ENCODE peak calls at places on chromosome 1, in five cellular contexts. V is HCT116, H is A549, B is SK-N-SH, E is GM12878. R is an unnamed sample.
A peak's percentile ranks its signal among the peaks of the same experiment; 100 is the strongest.

GRCh38 chr1:110634086-110634454 is 27.9 kb upstream of the KCNA2 start:
- DNase-seq in H (no peak), E (no peak), V (no peak), B (no peak), R (no peak)

GRCh38 chr1:62068302-62068936 is 126.2 kb upstream of the L1TD1 start:
- DNase-seq in V (no peak), B (no peak), H (no peak), E (no peak), R (no peak)

GRCh38 chr1:61244114-61244513 is 161.8 kb downstream of the NFIA start:
- DNase-seq in V (peak; percentile 32), H (no peak), B (no peak), E (no peak), R (no peak)

GRCh38 chr1:23791434-23792047 is 596 bp downstream of the LYPLA2 start:
- DNase-seq in E (no peak), B (peak; percentile 70), H (no peak), V (no peak), R (no peak)

GRCh38 chr1:160756617-160757206 is 17.7 kb downstream of the SLAMF7 start:
- DNase-seq in B (no peak), E (no peak), V (no peak), H (no peak), R (no peak)

GRCh38 chr1:221174598-221174997 is 295.4 kb downstream of the HLX start:
- DNase-seq in B (no peak), V (no peak), E (no peak), H (no peak), R (no peak)

GRCh38 chr1:184910596-184910995 is 63.7 kb downstream of the NIBAN1 start:
- DNase-seq in H (no peak), E (no peak), V (no peak), B (no peak), R (no peak)

GRCh38 chr1:7341145-7341900 is 429.8 kb upstream of the VAMP3 start:
- DNase-seq in E (no peak), H (no peak), B (peak; percentile 82), V (no peak), R (no peak)

GRCh38 chr1:90176530-90176929 is 181.6 kb downstream of the ZNF326 start:
- DNase-seq in B (no peak), V (no peak), E (no peak), H (no peak), R (no peak)

GRCh38 chr1:90174246-90174645 is 179.3 kb downstream of the ZNF326 start:
- DNase-seq in E (no peak), B (no peak), V (no peak), H (no peak), R (no peak)

DNA sequence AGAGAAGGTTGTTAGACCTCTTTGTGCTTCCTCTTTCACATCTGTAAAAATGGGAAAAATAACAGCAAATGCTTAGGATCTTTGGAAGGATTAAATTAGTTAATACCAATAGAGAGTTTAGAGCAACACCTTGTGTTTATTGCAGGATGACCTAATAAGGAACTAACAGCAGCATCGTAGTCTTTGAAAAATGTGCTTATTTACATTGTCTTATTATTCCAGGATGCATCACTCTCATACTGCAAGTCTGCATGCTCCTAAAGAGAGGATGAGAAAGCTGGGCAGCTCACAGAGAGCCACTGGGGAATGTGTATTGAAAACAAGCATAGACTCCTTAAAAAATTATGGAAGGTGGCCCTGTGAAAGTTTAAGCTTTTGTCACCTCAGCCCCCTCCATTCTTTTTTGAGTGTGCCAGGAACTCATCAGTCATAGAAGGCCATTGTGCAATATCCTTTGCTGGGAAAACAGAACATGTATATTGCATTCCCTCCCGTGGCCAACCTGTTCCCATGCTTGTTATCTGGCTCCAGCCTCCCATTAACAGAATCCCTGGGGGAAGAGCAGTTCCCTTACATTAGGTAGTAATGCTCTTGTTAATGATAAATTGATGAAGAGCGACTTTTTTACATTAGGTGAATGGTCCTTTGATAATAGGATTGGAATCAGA is 180.7 kb downstream of the ZNF326 start:
- DNase-seq in H (no peak), B (no peak), E (no peak), V (no peak), R (no peak)
- TF ChIP-seq REST in H (no peak), B (no peak), E (no peak), V (no peak), R (no peak)

DNA sequence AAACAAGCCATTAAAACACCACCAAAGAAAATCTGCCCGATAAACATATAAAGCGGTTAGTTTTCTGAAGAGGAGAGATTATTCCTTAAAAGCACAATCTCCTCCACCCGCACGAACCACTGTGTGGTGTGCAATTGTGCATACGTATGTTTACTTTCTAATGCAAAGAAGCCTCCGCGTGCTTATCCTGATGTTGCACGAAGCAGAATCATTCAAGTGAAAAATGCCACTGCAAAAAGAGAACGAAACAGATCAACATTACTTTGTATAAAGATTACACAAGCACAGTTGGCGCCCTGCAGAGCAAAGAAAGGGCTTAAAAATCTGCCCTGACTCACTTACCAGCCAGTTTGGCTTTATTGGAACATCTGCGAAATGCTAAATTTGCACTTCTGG is 166.8 kb downstream of the ZNF281 start:
- DNase-seq in V (no peak), B (no peak), E (no peak), H (no peak), R (no peak)
- TF ChIP-seq REST in V (no peak), B (no peak), E (no peak), H (no peak), R (no peak)

DNA sequence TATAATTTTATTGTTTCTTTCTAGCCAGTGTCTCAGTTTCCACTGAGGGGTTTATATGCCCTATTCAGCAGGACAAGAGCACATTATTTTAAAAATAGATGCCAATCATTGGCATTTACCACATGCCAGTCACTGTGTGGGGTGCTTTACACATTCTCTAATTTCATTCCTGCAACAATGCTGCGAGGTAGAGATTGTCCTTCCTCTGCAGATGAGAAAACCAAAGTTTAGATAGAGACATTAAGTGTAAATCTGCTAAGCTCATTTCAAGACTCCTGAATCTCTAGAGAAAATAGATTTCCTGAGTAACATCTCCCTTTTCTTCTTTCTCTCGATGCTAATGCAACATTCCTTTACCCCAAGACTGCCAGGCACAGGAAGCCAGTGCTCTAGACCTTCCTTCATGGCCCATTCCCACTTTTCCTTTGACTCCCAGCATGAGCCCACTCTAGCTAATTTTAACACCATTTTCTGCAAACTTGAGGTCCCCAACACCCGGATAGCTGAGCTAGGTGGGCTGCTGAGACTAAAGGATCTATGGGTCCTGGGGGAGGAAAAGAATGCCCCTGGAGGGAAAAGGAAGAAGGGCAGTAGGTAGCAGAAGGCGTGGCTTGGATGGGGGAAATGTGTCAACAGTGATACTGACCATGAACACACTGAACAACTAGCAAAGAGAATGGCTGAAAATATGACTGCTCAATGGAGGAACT is 50.0 kb downstream of the SH3GLB1 start:
- DNase-seq in H (no peak), E (no peak), B (no peak), V (no peak), R (no peak)
- TF ChIP-seq REST in H (no peak), E (no peak), B (no peak), V (no peak), R (no peak)

DNA sequence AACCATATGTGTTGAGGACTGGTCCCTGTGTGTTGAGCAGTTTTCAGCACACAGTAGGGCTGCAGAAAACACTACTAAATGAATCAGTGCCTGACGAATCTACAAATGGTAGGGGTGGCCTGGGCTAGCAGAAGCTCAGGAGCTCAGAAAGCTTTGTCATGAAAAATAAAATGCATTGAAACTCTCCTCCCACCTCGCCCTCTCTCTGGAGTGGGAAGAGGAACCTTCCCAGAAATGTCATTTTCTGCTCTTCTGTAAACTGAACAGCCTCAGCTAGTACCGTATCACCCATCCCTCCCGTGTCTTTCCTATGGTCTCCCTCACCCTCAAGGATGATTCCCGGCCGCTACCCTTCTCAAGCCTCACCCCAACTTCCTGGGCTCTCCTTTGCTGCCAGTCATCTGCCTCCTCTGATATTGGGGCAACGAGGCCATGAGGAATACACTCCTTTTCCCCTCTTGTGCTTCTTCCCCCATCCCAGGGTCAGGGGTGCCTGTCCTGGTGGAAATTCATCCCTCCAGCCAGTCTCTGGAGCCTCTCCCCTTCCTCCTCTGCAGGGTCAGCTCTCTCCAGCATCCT is 734.5 kb downstream of the PTPRU start:
- DNase-seq in B (no peak), H (no peak), E (no peak), V (no peak), R (no peak)
- TF ChIP-seq REST in B (no peak), H (no peak), E (no peak), V (no peak), R (no peak)

GRCh38 chr1:42784547-42784945 is 245 bp upstream of the TMEM269 start:
- DNase-seq in H (no peak), B (no peak), E (no peak), V (no peak), R (no peak)

GRCh38 chr1:42783092-42783491 is 1.7 kb upstream of the TMEM269 start:
- DNase-seq in E (no peak), H (no peak), B (no peak), V (no peak), R (no peak)

GRCh38 chr1:42786097-42786496 is 1.3 kb downstream of the TMEM269 start:
- DNase-seq in B (no peak), V (no peak), E (no peak), H (no peak), R (no peak)

GRCh38 chr1:42788021-42788420 is 3.2 kb downstream of the TMEM269 start:
- DNase-seq in H (no peak), V (no peak), E (no peak), B (no peak), R (no peak)

GRCh38 chr1:42784946-42785693 is at the start of gene TMEM269:
- DNase-seq in B (peak; percentile 27), V (no peak), H (no peak), E (no peak), R (no peak)
- TF ChIP-seq REST in B (no peak), V (no peak), H (no peak), E (no peak), R (no peak)

GRCh38 chr1:14634497-14634896 is 36.0 kb downstream of the KAZN start:
- DNase-seq in E (no peak), H (no peak), B (no peak), V (no peak), R (no peak)
- TF ChIP-seq REST in E (no peak), H (no peak), B (no peak), V (no peak), R (no peak)

GRCh38 chr1:84379781-84380180 is 18.5 kb upstream of the DNASE2B start:
- DNase-seq in H (no peak), B (no peak), E (no peak), V (no peak), R (no peak)

GRCh38 chr1:84379128-84379527 is 19.2 kb upstream of the DNASE2B start:
- DNase-seq in H (no peak), E (no peak), V (no peak), B (no peak), R (no peak)

GRCh38 chr1:84385347-84385746 is 12.9 kb upstream of the DNASE2B start:
- DNase-seq in E (no peak), B (no peak), V (no peak), H (no peak), R (no peak)

GRCh38 chr1:84377480-84378095 is 20.7 kb upstream of the DNASE2B start:
- DNase-seq in V (no peak), E (no peak), H (no peak), B (no peak), R (no peak)

DNA sequence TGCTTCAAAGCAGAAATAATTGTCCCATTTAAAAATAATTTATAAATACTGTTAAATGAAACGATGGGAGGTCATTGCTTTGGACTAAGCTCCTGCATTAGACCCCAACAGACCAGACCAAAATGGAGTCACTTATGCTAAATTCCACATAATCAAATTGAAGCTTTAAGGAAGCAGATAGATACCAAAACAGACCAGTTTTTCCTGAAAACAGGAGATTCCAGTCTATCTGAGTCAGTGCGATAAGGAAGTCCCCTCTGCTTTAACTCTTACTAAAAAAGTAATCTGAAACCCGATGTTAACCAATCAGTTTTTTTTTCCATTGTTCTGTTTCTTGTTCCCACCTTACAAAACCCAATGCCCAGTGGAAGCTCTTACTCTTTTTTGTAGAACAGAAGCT is 16.2 kb upstream of the DNASE2B start:
- DNase-seq in E (no peak), V (no peak), B (no peak), H (no peak), R (no peak)
- TF ChIP-seq REST in E (no peak), V (no peak), B (no peak), H (no peak), R (no peak)

R was measured in Panc1.